ENCODE peak calls at places on chromosome 16, in four cellular contexts. One of them, this sample, is unnamed.

GRCh38 chr16:72873853-72874252 is 174.1 kb downstream of the ZFHX3 start:
- DNase-seq in NCI-H510A: no peak
- DNase-seq in HCEC 1CT: no peak
- DNase-seq in cardiac fibroblast: no peak
- DNase-seq in this sample: no peak

GRCh38 chr16:56609463-56609921 is 1.1 kb downstream of the MT2A start:
- DNase-seq in cardiac fibroblast: peak; percentile 95
- DNase-seq in HCEC 1CT: peak; percentile 80
- DNase-seq in NCI-H510A: no peak
- DNase-seq in this sample: peak; percentile 76

GRCh38 chr16:84418056-84418849 is 49.9 kb downstream of the ATP2C2 start:
- DNase-seq in cardiac fibroblast: no peak
- DNase-seq in HCEC 1CT: no peak
- DNase-seq in NCI-H510A: no peak
- DNase-seq in this sample: no peak

GRCh38 chr16:58026139-58026704 is 668 bp downstream of the MMP15 start:
- DNase-seq in NCI-H510A: no peak
- DNase-seq in HCEC 1CT: peak; percentile 25
- DNase-seq in cardiac fibroblast: peak; percentile 56
- DNase-seq in this sample: peak; percentile 31

GRCh38 chr16:55930036-55930435 is 54.9 kb upstream of the CES5A start:
- DNase-seq in HCEC 1CT: no peak
- DNase-seq in cardiac fibroblast: no peak
- DNase-seq in NCI-H510A: no peak
- DNase-seq in this sample: no peak

GRCh38 chr16:10992112-10992511 is 47.7 kb downstream of the CLEC16A start:
- DNase-seq in HCEC 1CT: peak; percentile 81
- DNase-seq in cardiac fibroblast: peak; percentile 75
- DNase-seq in NCI-H510A: no peak
- DNase-seq in this sample: peak; percentile 80

GRCh38 chr16:66695935-66696668 is 441 bp downstream of the CMTM4 start:
- DNase-seq in cardiac fibroblast: no peak
- DNase-seq in HCEC 1CT: no peak
- DNase-seq in NCI-H510A: peak; percentile 37
- DNase-seq in this sample: no peak

GRCh38 chr16:85057212-85057889 is 29.8 kb downstream of the KIAA0513 start:
- DNase-seq in cardiac fibroblast: no peak
- DNase-seq in HCEC 1CT: no peak
- DNase-seq in NCI-H510A: no peak
- DNase-seq in this sample: no peak

GRCh38 chr16:28477311-28477920 is 5.3 kb upstream of the NPIPB7 start:
- DNase-seq in NCI-H510A: no peak
- DNase-seq in HCEC 1CT: no peak
- DNase-seq in cardiac fibroblast: no peak
- DNase-seq in this sample: no peak

GRCh38 chr16:74568961-74569631 is 37.8 kb downstream of the GLG1 start:
- DNase-seq in HCEC 1CT: no peak
- DNase-seq in NCI-H510A: no peak
- DNase-seq in cardiac fibroblast: peak; percentile 43
- DNase-seq in this sample: peak; percentile 69

GRCh38 chr16:68466174-68466573 is 17.9 kb upstream of the SMPD3 start:
- DNase-seq in cardiac fibroblast: no peak
- DNase-seq in NCI-H510A: no peak
- DNase-seq in HCEC 1CT: no peak
- DNase-seq in this sample: no peak

GRCh38 chr16:68636064-68636551 is 9.0 kb upstream of the CDH3 start:
- DNase-seq in NCI-H510A: no peak
- DNase-seq in cardiac fibroblast: no peak
- DNase-seq in HCEC 1CT: no peak
- DNase-seq in this sample: peak; percentile 13

GRCh38 chr16:67137605-67138004 is 13.2 kb downstream of the B3GNT9 start:
- DNase-seq in cardiac fibroblast: no peak
- DNase-seq in NCI-H510A: no peak
- DNase-seq in HCEC 1CT: no peak
- DNase-seq in this sample: peak; percentile 92

GRCh38 chr16:11309895-11310633 is 28.9 kb upstream of the PRM1 start:
- DNase-seq in HCEC 1CT: no peak
- DNase-seq in cardiac fibroblast: no peak
- DNase-seq in NCI-H510A: no peak
- DNase-seq in this sample: no peak

GRCh38 chr16:1407749-1408148 is 6.8 kb downstream of the UNKL start:
- DNase-seq in cardiac fibroblast: no peak
- DNase-seq in NCI-H510A: no peak
- DNase-seq in HCEC 1CT: peak; percentile 46
- DNase-seq in this sample: no peak

GRCh38 chr16:24983521-24983920 is 31.6 kb downstream of the ARHGAP17 start:
- DNase-seq in HCEC 1CT: no peak
- DNase-seq in NCI-H510A: no peak
- DNase-seq in cardiac fibroblast: no peak
- DNase-seq in this sample: no peak

GRCh38 chr16:23013484-23013883 is 135.8 kb downstream of the USP31 start:
- DNase-seq in NCI-H510A: peak; percentile 1
- DNase-seq in cardiac fibroblast: peak; percentile 9
- DNase-seq in HCEC 1CT: no peak
- DNase-seq in this sample: no peak

GRCh38 chr16:3641801-3642396 is 12.6 kb upstream of the DNASE1 start:
- DNase-seq in HCEC 1CT: no peak
- DNase-seq in NCI-H510A: no peak
- DNase-seq in cardiac fibroblast: no peak
- DNase-seq in this sample: no peak

GRCh38 chr16:57892447-57893096 is 78.4 kb downstream of the CNGB1 start:
- DNase-seq in HCEC 1CT: no peak
- DNase-seq in cardiac fibroblast: peak; percentile 84
- DNase-seq in NCI-H510A: no peak
- DNase-seq in this sample: peak; percentile 27

GRCh38 chr16:65125322-65125721 is 3.5 kb upstream of the CDH11 start:
- DNase-seq in HCEC 1CT: no peak
- DNase-seq in NCI-H510A: no peak
- DNase-seq in cardiac fibroblast: no peak
- DNase-seq in this sample: peak; percentile 41

GRCh38 chr16:85304337-85304736 is 192.1 kb upstream of the CIBAR2 start:
- DNase-seq in cardiac fibroblast: no peak
- DNase-seq in HCEC 1CT: no peak
- DNase-seq in NCI-H510A: no peak
- DNase-seq in this sample: no peak